ENCODE peak calls at places on chromosomes 4 and X, in seven cellular contexts. H is heart left ventricle, A is lower leg skin, S is upper lobe of left lung, C is sigmoid colon, I is IMR-90, Z is A549. Y is an unnamed sample.

GRCh38 chrX:48180811-48181210 is 15.8 kb downstream of the SSX5 start:
- DNase-seq in H (no peak), Z (no peak), S (no peak), C (no peak), I (no peak), A (no peak), Y (no peak)

GRCh38 chr4:128940966-128941365 is 131.5 kb downstream of the JADE1 start:
- DNase-seq in H (no peak), A (no peak), C (no peak), S (no peak), I (no peak), Z (no peak), Y (no peak)

GRCh38 chr4:140070369-140070768 is 83.6 kb downstream of the MAML3 start:
- DNase-seq in S (no peak), A (no peak), I (no peak), Z (no peak), C (no peak), H (no peak), Y (no peak)

GRCh38 chr4:142801966-142802365 is 44.1 kb downstream of the INPP4B start:
- DNase-seq in C (no peak), S (no peak), H (no peak), A (no peak), I (no peak), Z (no peak), Y (no peak)

GRCh38 chr4:14428125-14428524 is 574.2 kb upstream of the CPEB2 start:
- DNase-seq in A (no peak), H (no peak), C (no peak), Z (no peak), S (no peak), I (no peak), Y (no peak)

GRCh38 chr4:86594559-86595425 is 677 bp downstream of the PTPN13 start:
- DNase-seq in I (peak; percentile 84), Z (peak; percentile 21), A (peak; percentile 87), C (peak; percentile 69), H (peak; percentile 28), S (no peak), Y (peak; percentile 55)

GRCh38 chrX:38375888-38376287 is 23.5 kb downstream of the OTC start:
- DNase-seq in C (no peak), A (no peak), I (no peak), H (no peak), S (no peak), Z (peak; percentile 4), Y (no peak)

GRCh38 chr4:26573389-26573794 is 10.5 kb upstream of the TBC1D19 start:
- DNase-seq in Z (no peak), S (no peak), I (peak; percentile 46), C (no peak), H (no peak), A (no peak), Y (no peak)

GRCh38 chrX:12974217-12974796 is 603 bp upstream of the TMSB4X start:
- DNase-seq in I (peak; percentile 54), H (peak; percentile 73), S (peak; percentile 87), Z (peak; percentile 60), C (peak; percentile 83), A (peak; percentile 93), Y (peak; percentile 62)

GRCh38 chr4:55378617-55379467 is 16.9 kb upstream of the TMEM165 start:
- DNase-seq in Z (no peak), I (no peak), H (no peak), C (no peak), A (no peak), S (no peak), Y (no peak)

GRCh38 chr4:7359302-7360063 is 75.2 kb downstream of the PSAPL1 start:
- DNase-seq in S (no peak), I (no peak), C (no peak), A (no peak), H (no peak), Z (no peak), Y (no peak)

GRCh38 chrX:120697053-120697452 is 67.2 kb upstream of the C1GALT1C1 start:
- DNase-seq in H (no peak), Z (no peak), A (no peak), C (no peak), S (no peak), I (no peak), Y (no peak)

GRCh38 chr4:149897784-149898183 is 82.1 kb upstream of the IQCM start:
- DNase-seq in Z (no peak), C (no peak), I (peak; percentile 26), S (no peak), A (no peak), H (no peak), Y (no peak)

GRCh38 chrX:152212969-152213368 is 74.6 kb upstream of the MAGEA10 start:
- DNase-seq in A (no peak), Z (no peak), C (no peak), I (no peak), H (no peak), S (no peak), Y (no peak)

GRCh38 chr4:22253431-22253830 is 262.4 kb downstream of the ADGRA3 start:
- DNase-seq in Z (no peak), I (no peak), A (no peak), H (no peak), S (no peak), C (no peak), Y (no peak)

DNA sequence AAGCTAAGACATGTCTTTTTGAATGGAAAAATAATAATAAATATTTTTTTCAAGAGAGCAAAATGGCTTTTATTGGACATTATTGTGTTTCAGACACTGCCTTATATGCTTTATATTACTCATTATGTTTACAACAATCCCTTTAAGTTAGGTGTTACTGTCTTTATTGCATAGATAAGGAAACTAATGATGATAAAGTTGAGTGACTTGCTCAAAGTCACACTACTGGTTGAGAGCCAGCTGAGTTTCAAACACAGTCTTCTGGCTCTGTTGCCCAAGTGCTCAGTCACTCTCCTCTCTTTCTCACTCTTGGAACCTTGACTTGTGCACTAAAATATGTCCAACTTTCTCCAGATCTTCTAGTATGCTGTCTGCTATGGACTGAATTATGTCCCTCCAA is 71.5 kb upstream of the SLC39A8 start:
- DNase-seq in Z (no peak), C (no peak), H (no peak), S (no peak), A (no peak), I (no peak), Y (no peak)
- TF ChIP-seq POLR2A in Z (no peak), C (no peak), H (no peak), S (no peak), A (no peak), I (no peak), Y (no peak)

GRCh38 chrX:17860811-17861495 is at the start of gene RAI2:
- DNase-seq in A (no peak), Z (no peak), C (peak; percentile 72), S (peak; percentile 87), I (no peak), H (peak; percentile 48), Y (peak; percentile 71)
- TF ChIP-seq POLR2A in A (no peak), Z (no peak), C (no peak), S (no peak), I (no peak), H (peak; percentile 44), Y (no peak)

DNA sequence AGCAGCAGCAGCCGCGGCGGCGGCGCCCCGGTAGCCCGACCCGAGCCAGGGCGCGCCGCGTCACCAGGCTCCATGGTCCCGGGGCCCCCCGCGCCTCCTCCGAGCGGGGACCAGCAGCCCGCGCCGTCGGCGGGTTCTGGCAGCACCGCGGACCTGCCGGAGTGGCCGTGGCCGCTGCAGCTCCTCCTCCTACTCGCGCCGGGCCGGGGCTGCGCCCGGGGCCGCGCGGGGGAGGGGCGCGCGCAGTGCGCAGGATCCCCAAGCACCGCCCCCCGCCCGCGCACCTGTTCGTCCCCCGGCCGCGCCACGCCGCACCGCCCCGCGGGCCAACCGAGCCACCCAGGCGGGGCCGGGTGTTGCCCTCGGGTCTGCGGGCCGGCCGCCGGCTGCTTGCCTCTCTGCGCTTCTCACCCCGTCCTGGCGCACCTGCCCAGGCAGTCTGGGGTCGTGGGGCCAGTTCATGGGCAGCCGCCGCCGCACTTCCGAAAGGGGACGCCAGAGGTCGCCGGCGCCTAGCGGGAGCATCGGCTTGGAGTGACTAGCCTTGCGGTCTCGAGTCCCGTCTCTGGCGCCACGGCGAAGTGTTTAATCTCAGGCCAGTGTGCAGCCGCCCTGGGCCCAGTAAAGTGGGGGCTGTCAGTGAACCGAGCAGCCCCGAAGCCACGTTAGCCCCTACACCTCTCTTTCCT is at the start of gene SLC9A7:
- DNase-seq in A (peak; percentile 95), I (peak; percentile 61), C (peak; percentile 81), H (peak; percentile 77), Z (peak; percentile 55), S (peak; percentile 96), Y (peak; percentile 58)
- TF ChIP-seq POLR2A in A (no peak), I (no peak), C (no peak), H (no peak), Z (peak; percentile 42), S (no peak), Y (no peak)

DNA sequence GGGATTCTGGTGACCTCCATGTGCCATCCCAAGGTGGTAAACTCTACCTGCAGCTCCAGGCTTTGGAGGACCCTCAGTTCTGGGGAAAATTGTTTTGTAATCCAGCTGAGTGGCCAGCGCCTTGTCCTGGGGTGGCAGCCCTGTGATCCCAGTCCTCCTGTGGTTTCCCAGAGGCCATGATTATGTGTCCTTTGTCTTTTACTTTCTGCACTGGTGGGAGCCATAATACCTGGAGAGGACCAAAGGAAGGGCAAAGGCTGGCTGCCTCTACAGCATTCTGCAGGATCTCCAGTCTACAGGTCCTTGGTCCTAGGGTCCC is 64.0 kb downstream of the NBDY start:
- DNase-seq in C (peak; percentile 41), I (no peak), Z (no peak), A (no peak), H (no peak), S (no peak), Y (no peak)
- TF ChIP-seq POLR2A in C (no peak), I (no peak), Z (no peak), A (no peak), H (no peak), S (no peak), Y (no peak)

GRCh38 chrX:41350976-41351569 is 17.1 kb downstream of the DDX3X start:
- DNase-seq in I (peak; percentile 22), H (no peak), C (no peak), S (no peak), Z (no peak), A (no peak), Y (no peak)
- TF ChIP-seq POLR2A in I (no peak), H (no peak), C (no peak), S (no peak), Z (no peak), A (no peak), Y (no peak)

GRCh38 chr4:1721003-1721665 is at the start of the genes TACC3 and TMEM129:
- DNase-seq in H (peak; percentile 94), A (peak; percentile 98), Z (peak; percentile 87), S (peak; percentile 98), I (peak; percentile 87), C (peak; percentile 96), Y (peak; percentile 92)
- TF ChIP-seq POLR2A in H (peak; percentile 66), A (no peak), Z (peak; percentile 53), S (no peak), I (peak; percentile 20), C (no peak), Y (peak; percentile 54)

GRCh38 chrX:63656871-63657580 is 128.0 kb downstream of the ARHGEF9 start:
- DNase-seq in S (no peak), I (peak; percentile 78), C (no peak), H (no peak), A (no peak), Z (no peak), Y (no peak)
- TF ChIP-seq POLR2A in S (no peak), I (no peak), C (no peak), H (no peak), A (no peak), Z (no peak), Y (no peak)

Y was measured in uterus.